ENCODE peak calls at places on chromosomes 5 and 9, in five cellular contexts. C is GM12892; N is stimulated activated CD4-positive, alpha-beta T cell treated with anti-CD3 and anti-CD28 coated beads, Interleukin-2, amount 100 ng/mL, for 48 hours; E is cardiac septum; V is RWPE2. M is an unnamed sample.

GRCh38 chr9:138070815-138071214 is 193.2 kb downstream of the CACNA1B start:
- DNase-seq in C (no peak), N (no peak), E (peak), V (no peak), M (peak)

GRCh38 chr5:100900796-100901731 is 2.0 kb downstream of the ST8SIA4 start:
- DNase-seq in C (peak), N (peak), E (peak), V (peak), M (no peak)

GRCh38 chr9:116062206-116062550 is 91.4 kb upstream of the PAPPA start:
- DNase-seq in C (no peak), N (no peak), E (no peak), V (no peak), M (no peak)

GRCh38 chr9:6640268-6641072 is 5.1 kb downstream of the GLDC start:
- DNase-seq in C (no peak), N (no peak), E (no peak), V (no peak), M (no peak)

GRCh38 chr5:51172853-51173635 is 210.2 kb upstream of the ISL1 start:
- DNase-seq in C (no peak), N (no peak), E (no peak), V (no peak), M (no peak)

GRCh38 chr5:57435701-57436134 is 46.9 kb downstream of the ACTBL2 start:
- DNase-seq in C (no peak), N (no peak), E (no peak), V (no peak), M (no peak)

GRCh38 chr9:135239769-135240141 is 152.3 kb downstream of the OLFM1 start:
- DNase-seq in C (no peak), N (no peak), E (peak), V (no peak), M (no peak)

GRCh38 chr9:91360551-91361293 is 996 bp downstream of the AUH start:
- DNase-seq in C (no peak), N (no peak), E (no peak), V (no peak), M (no peak)

GRCh38 chr9:136865768-136866103 is 372 bp downstream of the EDF1 start:
- DNase-seq in C (no peak), N (no peak), E (no peak), V (peak), M (peak)

GRCh38 chr5:74257645-74258328 is 382.7 kb downstream of the ENC1 start:
- DNase-seq in C (no peak), N (no peak), E (peak), V (no peak), M (no peak)

GRCh38 chr9:91734371-91734981 is 215.6 kb downstream of the ROR2 start:
- DNase-seq in C (peak), N (peak), E (peak), V (no peak), M (peak)

GRCh38 chr5:102754499-102755424 is at the start of gene PAM:
- DNase-seq in C (peak), N (peak), E (peak), V (peak), M (peak)

GRCh38 chr9:19946446-19947109 is 157.7 kb upstream of the SLC24A2 start:
- DNase-seq in C (no peak), N (no peak), E (no peak), V (no peak), M (no peak)

GRCh38 chr5:147522435-147522834 is 12.6 kb upstream of the DPYSL3 start:
- DNase-seq in C (no peak), N (no peak), E (no peak), V (no peak), M (no peak)

GRCh38 chr9:109274768-109275596 is 45.9 kb downstream of the EPB41L4B start:
- DNase-seq in C (no peak), N (no peak), E (no peak), V (no peak), M (no peak)

GRCh38 chr9:23821400-23822181 is 4.4 kb downstream of the ELAVL2 start:
- DNase-seq in C (no peak), N (no peak), E (no peak), V (peak), M (no peak)

GRCh38 chr9:70617033-70617432 is 202.6 kb upstream of the KLF9 start:
- DNase-seq in C (no peak), N (no peak), E (no peak), V (no peak), M (no peak)

GRCh38 chr5:74631088-74631960 is 9.2 kb downstream of the ENC1 start:
- DNase-seq in C (peak), N (no peak), E (no peak), V (no peak), M (no peak)

GRCh38 chr9:95506438-95506691 is 10.4 kb downstream of the PTCH1 start:
- DNase-seq in C (peak), N (no peak), E (no peak), V (no peak), M (no peak)

GRCh38 chr5:172453206-172453985 is 929 bp downstream of the SH3PXD2B start:
- DNase-seq in C (no peak), N (no peak), E (peak), V (peak), M (peak)

GRCh38 chr9:3419892-3420291 is 105.9 kb downstream of the RFX3 start:
- DNase-seq in C (no peak), N (no peak), E (no peak), V (no peak), M (no peak)

GRCh38 chr5:43425965-43426364 is 13.8 kb upstream of the CCL28 start:
- DNase-seq in C (no peak), N (no peak), E (no peak), V (peak), M (no peak)

GRCh38 chr5:59709346-59709821 is 184.1 kb downstream of the PDE4D start:
- DNase-seq in C (no peak), N (no peak), E (no peak), V (no peak), M (no peak)

GRCh38 chr9:33187519-33188218 is 20.5 kb upstream of the B4GALT1 start:
- DNase-seq in C (no peak), N (no peak), E (no peak), V (no peak), M (no peak)

GRCh38 chr9:137382728-137383452 is 40.1 kb downstream of the EXD3 start:
- DNase-seq in C (no peak), N (no peak), E (peak), V (peak), M (no peak)

GRCh38 chr5:28544501-28544900 is 1506.1 kb upstream of the CDH9 start:
- DNase-seq in C (no peak), N (no peak), E (no peak), V (no peak), M (no peak)

GRCh38 chr9:127779136-127779981 is 893 bp upstream of the SH2D3C start:
- DNase-seq in C (no peak), N (peak), E (no peak), V (no peak), M (no peak)

GRCh38 chr9:14910178-14910805 is at the start of gene FREM1:
- DNase-seq in C (no peak), N (no peak), E (no peak), V (no peak), M (no peak)

GRCh38 chr9:85172001-85172978 is 502.8 kb downstream of the NTRK2 start:
- DNase-seq in C (no peak), N (no peak), E (no peak), V (no peak), M (no peak)

GRCh38 chr9:113895526-113895925 is 19.4 kb downstream of the ZNF618 start:
- DNase-seq in C (no peak), N (no peak), E (no peak), V (no peak), M (no peak)

GRCh38 chr5:149277821-149278220 is 6.2 kb downstream of the AFAP1L1 start:
- DNase-seq in C (no peak), N (no peak), E (no peak), V (no peak), M (no peak)